ENCODE peak calls at places on chromosomes 12 and 14, in four cellular contexts. H is HL-60, T is K562, Q is SK-N-SH. Y is an unnamed sample.

GRCh38 chr14:68733086-68733621 is 59.7 kb downstream of the ZFP36L1 start:
- DNase-seq in H (peak), T (no peak), Q (no peak), Y (no peak)

GRCh38 chr12:71509705-71510104 is 70.1 kb downstream of the LGR5 start:
- DNase-seq in Q (no peak), H (no peak), T (no peak), Y (no peak)

GRCh38 chr14:92473261-92473946 is 40.2 kb upstream of the RIN3 start:
- DNase-seq in Q (no peak), H (peak), T (no peak), Y (peak)

GRCh38 chr12:6084261-6084968 is 40.1 kb downstream of the VWF start:
- DNase-seq in H (no peak), Q (peak), T (no peak), Y (no peak)

GRCh38 chr12:116432321-116432750 is 126.8 kb upstream of the MAP1LC3B2 start:
- DNase-seq in H (no peak), Q (no peak), T (no peak), Y (no peak)

GRCh38 chr12:60231301-60231700 is 635.5 kb downstream of the SLC16A7 start:
- DNase-seq in T (no peak), H (no peak), Q (no peak), Y (no peak)

GRCh38 chr12:115259968-115260806 is 576.2 kb upstream of the TBX3 start:
- DNase-seq in H (no peak), Q (no peak), T (no peak), Y (peak)

GRCh38 chr12:45231515-45232145 is 15.7 kb downstream of the ANO6 start:
- DNase-seq in Q (no peak), H (no peak), T (no peak), Y (peak)

GRCh38 chr12:121799175-121799841 is 4.5 kb upstream of the SETD1B start:
- DNase-seq in T (peak), H (no peak), Q (peak), Y (peak)

GRCh38 chr14:38171197-38171596 is 36.5 kb upstream of the SSTR1 start:
- DNase-seq in H (no peak), Q (no peak), T (no peak), Y (no peak)

GRCh38 chr12:92468358-92469020 is 234.3 kb upstream of the PLEKHG7 start:
- DNase-seq in T (no peak), Q (no peak), H (no peak), Y (no peak)

DNA sequence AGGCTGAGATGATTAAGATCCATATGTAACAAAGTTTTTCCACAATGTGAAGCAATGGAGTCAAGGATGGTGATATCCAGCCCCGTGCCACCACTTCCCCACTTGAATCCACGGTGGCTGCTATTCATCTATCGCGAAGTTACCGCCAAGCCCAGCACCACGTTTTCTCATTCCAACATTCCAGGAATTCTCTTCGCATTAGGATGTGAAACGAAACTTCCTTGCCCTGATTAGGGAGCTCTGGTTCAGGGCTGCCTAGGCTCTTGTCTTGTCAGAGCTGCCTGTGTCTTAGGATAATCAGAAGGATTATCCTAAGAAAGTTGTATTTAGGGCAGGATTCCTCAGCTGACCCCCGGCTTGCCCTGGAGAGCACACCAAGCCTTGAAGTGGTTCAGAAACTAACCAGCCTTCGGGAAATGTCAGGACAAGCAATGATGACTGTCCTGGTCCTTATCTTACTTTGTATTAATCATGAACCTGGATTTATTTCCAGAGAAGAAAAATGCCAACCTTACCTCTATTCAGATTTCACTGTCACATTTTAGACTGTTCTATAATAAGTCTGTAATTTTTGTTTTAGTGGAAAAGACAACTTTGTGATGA is 114.8 kb upstream of the PCED1B start:
- DNase-seq in T (no peak), H (no peak), Q (no peak), Y (no peak)
- H3K27ac ChIP-seq in T (no peak), H (no peak), Q (peak), Y (no peak)

GRCh38 chr12:40969796-40970195 is 218.3 kb upstream of the PDZRN4 start:
- DNase-seq in T (no peak), H (no peak), Q (no peak), Y (no peak)
- TF ChIP-seq GABPA in T (no peak), H (no peak), Q (no peak), Y (no peak)

GRCh38 chr14:72476657-72477499 is 417.0 kb downstream of the DPF3 start:
- DNase-seq in H (peak), Q (no peak), T (no peak), Y (no peak)
- H3K27ac ChIP-seq in H (no peak), Q (no peak), T (no peak), Y (no peak)

DNA sequence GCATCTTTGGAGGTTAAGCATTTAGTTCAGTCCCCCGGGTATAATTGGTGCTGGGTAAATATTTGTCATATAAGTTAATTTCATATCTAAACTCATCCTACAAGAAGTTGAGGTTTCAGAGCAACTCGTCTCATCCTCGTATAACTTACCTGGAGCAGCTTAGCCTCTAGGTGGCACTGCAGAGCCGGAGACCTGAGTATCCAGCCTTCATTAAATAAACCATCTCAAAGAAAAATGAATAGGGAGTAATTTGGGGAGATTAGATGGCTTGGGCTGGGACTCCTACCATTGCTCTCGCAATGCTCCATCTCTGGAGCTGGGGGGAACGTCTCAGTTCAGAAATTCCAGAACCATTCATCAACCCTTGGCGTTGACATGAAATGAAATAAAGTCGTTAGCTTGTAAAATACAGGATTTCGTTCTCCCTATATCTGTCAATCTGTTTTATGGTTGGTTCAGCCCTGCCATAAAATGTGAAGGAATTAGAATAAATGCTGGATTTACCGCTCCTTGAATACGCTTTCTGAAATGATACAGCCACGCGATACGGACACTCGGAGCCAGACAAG is 122.9 kb upstream of the TMEM132D start:
- DNase-seq in H (no peak), T (peak), Q (peak), Y (peak)
- TF ChIP-seq GABPA in H (no peak), T (no peak), Q (no peak), Y (no peak)

DNA sequence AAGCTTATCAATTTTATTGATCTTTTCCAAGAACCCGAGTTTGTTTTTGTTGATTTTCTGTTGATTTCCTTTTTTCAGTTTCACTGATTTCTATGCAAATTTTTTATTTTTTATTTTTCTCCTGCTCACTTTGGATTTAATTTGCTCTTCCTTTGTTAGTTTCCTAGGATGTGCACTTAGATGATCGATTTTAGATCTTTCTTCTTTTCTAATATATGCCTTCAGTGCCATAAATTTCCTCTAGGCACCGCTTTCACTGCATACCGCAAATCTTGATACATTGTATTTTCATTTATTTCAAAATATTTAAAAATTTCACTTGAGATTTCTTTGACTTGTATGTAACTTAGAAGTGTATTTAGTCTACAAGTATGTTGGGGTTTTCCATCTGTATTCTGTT is 9.5 kb downstream of the TOGARAM1 start:
- DNase-seq in H (no peak), T (no peak), Q (no peak), Y (no peak)
- H3K27ac ChIP-seq in H (no peak), T (no peak), Q (no peak), Y (no peak)

GRCh38 chr12:30795660-30796507 is 41.1 kb upstream of the CAPRIN2 start:
- DNase-seq in H (no peak), T (peak), Q (peak), Y (peak)
- TF ChIP-seq GABPA in H (no peak), T (no peak), Q (no peak), Y (no peak)

DNA sequence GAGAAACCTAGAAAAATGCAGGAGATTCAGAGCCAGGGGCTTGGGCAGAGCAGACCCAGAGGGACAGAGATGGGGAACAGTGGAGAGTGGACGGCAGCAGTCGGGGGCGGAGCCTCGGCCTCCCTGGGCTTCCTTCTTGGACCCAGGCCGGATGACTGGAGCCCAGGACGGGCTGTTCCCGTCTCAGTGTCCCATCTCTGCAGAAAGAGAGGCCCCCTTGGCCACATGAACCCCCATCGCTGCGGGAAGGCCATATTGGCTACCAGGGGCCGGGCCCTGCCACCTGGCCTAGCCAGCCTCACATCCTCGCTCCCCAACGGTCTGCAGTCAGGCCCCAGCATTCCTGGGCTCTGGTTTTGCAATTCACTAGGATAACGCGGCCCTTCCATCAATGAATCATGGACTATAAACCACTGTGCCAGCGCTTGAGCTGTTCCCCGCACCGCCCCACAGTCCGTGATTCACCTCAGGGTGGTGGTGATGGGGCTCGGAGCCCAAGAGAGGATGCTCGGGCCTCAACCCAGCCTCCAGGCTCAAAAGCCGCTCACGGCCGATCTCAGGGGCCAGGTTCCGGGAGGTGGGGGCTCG is 116.5 kb downstream of the RFLNA start:
- DNase-seq in T (no peak), H (no peak), Q (peak), Y (no peak)
- H3K27ac ChIP-seq in T (no peak), H (no peak), Q (peak), Y (no peak)

DNA sequence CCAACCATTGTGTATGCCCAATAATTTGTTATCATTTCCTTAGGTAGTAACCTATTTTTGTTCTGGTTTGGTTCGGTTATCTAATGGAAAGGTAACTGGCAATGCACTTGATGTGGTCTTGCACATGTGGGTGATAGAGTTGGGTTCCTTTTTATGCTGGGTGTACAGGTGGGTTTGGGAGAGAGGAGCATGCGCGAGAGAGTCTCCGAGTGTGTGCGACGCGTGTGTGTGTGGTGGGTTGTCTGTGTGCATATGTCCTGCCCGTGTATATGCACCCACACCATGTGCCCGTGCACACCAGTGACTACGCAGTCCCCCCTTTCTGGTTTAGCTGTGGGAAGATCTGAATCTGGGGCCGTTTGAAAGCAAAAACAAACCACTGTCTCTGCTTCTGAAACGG is 102.6 kb upstream of the FKBP4 start:
- DNase-seq in H (no peak), Q (no peak), T (no peak), Y (no peak)
- TF ChIP-seq GABPA in H (no peak), Q (no peak), T (no peak), Y (no peak)